ENCODE peak calls at places on chromosome 1, in four cellular contexts. T is T1000, H is nephron progenitor cell, C is HS-27A. Q is an unnamed sample.

GRCh38 chr1:39450956-39451601 is 40.4 kb upstream of the BMP8A start:
- DNase-seq in T (no peak), H (no peak), C (no peak), Q (peak)

GRCh38 chr1:175548774-175549173 is 194.6 kb downstream of the TNR start:
- DNase-seq in H (no peak), C (no peak), T (no peak), Q (peak)

GRCh38 chr1:91844862-91845528 is 41.0 kb downstream of the TGFBR3 start:
- DNase-seq in H (no peak), C (peak), T (peak), Q (no peak)

GRCh38 chr1:36540056-36540455 is 57.3 kb upstream of the CSF3R start:
- DNase-seq in H (no peak), C (no peak), T (no peak), Q (no peak)

GRCh38 chr1:167722152-167722869 is 529 bp downstream of the MPZL1 start:
- DNase-seq in H (peak), C (peak), T (peak), Q (no peak)

GRCh38 chr1:211326528-211327340 is at the start of gene TRAF5:
- DNase-seq in H (peak), T (no peak), C (no peak), Q (no peak)

GRCh38 chr1:7992885-7993284 is 31.4 kb downstream of the PARK7 start:
- DNase-seq in H (no peak), C (no peak), T (no peak), Q (no peak)

GRCh38 chr1:14521602-14522001 is 76.9 kb upstream of the KAZN start:
- DNase-seq in C (peak), T (no peak), H (no peak), Q (no peak)

Q was measured in glomerular endothelial cell.